ENCODE peak calls at places on chromosomes 3 and 15, in four cellular contexts. One of them, this sample, is unnamed.

GRCh38 chr3:138349926-138350665 is 1.7 kb downstream of the MRAS start:
- DNase-seq in tibial nerve: no peak
- DNase-seq in CD8-positive, alpha-beta memory T cell: no peak
- DNase-seq in cardiac muscle cell: no peak
- DNase-seq in this sample: no peak

GRCh38 chr3:135576786-135577185 is 388.7 kb upstream of the PPP2R3A start:
- DNase-seq in CD8-positive, alpha-beta memory T cell: no peak
- DNase-seq in cardiac muscle cell: no peak
- DNase-seq in tibial nerve: no peak
- DNase-seq in this sample: no peak

GRCh38 chr3:192821161-192821560 is 93.8 kb upstream of the FGF12 start:
- DNase-seq in tibial nerve: no peak
- DNase-seq in cardiac muscle cell: no peak
- DNase-seq in CD8-positive, alpha-beta memory T cell: no peak
- DNase-seq in this sample: no peak

GRCh38 chr15:47993051-47993450 is 127.7 kb upstream of the SLC24A5 start:
- DNase-seq in cardiac muscle cell: no peak
- DNase-seq in tibial nerve: no peak
- DNase-seq in CD8-positive, alpha-beta memory T cell: no peak
- DNase-seq in this sample: no peak

GRCh38 chr3:107962946-107963345 is 127.9 kb downstream of the CD47 start:
- DNase-seq in tibial nerve: no peak
- DNase-seq in CD8-positive, alpha-beta memory T cell: no peak
- DNase-seq in cardiac muscle cell: no peak
- DNase-seq in this sample: no peak

GRCh38 chr3:25463850-25464418 is 35.9 kb downstream of the RARB start:
- DNase-seq in cardiac muscle cell: no peak
- DNase-seq in CD8-positive, alpha-beta memory T cell: no peak
- DNase-seq in tibial nerve: no peak
- DNase-seq in this sample: no peak

GRCh38 chr15:81170504-81170903 is 26.2 kb upstream of the IL16 start:
- DNase-seq in cardiac muscle cell: no peak
- DNase-seq in CD8-positive, alpha-beta memory T cell: no peak
- DNase-seq in tibial nerve: no peak
- DNase-seq in this sample: no peak

GRCh38 chr15:33737687-33738606 is 230.3 kb upstream of the CHRM5 start:
- DNase-seq in cardiac muscle cell: peak; percentile 62
- DNase-seq in tibial nerve: peak; percentile 54
- DNase-seq in CD8-positive, alpha-beta memory T cell: no peak
- DNase-seq in this sample: no peak

GRCh38 chr3:46849098-46849631 is 14.1 kb downstream of the MYL3 start:
- DNase-seq in CD8-positive, alpha-beta memory T cell: no peak
- DNase-seq in tibial nerve: no peak
- DNase-seq in cardiac muscle cell: no peak
- DNase-seq in this sample: no peak

GRCh38 chr15:78071378-78071777 is 6.1 kb downstream of the TBC1D2B start:
- DNase-seq in CD8-positive, alpha-beta memory T cell: no peak
- DNase-seq in cardiac muscle cell: no peak
- DNase-seq in tibial nerve: no peak
- DNase-seq in this sample: peak; percentile 1

GRCh38 chr3:161560006-161560637 is 63.5 kb downstream of the OTOL1 start:
- DNase-seq in CD8-positive, alpha-beta memory T cell: no peak
- DNase-seq in tibial nerve: peak; percentile 38
- DNase-seq in cardiac muscle cell: peak; percentile 78
- DNase-seq in this sample: no peak

GRCh38 chr15:95590533-95591044 is 739.9 kb upstream of the NR2F2 start:
- DNase-seq in tibial nerve: no peak
- DNase-seq in CD8-positive, alpha-beta memory T cell: no peak
- DNase-seq in cardiac muscle cell: no peak
- DNase-seq in this sample: no peak

GRCh38 chr3:183460059-183461052 is 31.9 kb upstream of the MCF2L2 start:
- DNase-seq in tibial nerve: no peak
- DNase-seq in CD8-positive, alpha-beta memory T cell: no peak
- DNase-seq in cardiac muscle cell: no peak
- DNase-seq in this sample: no peak
- H3K4me3 ChIP-seq in tibial nerve: no peak overlapping the region
- H3K4me3 ChIP-seq in CD8-positive, alpha-beta memory T cell: no peak overlapping the region
- H3K4me3 ChIP-seq in cardiac muscle cell: no peak overlapping the region
- H3K4me3 ChIP-seq in this sample: no peak overlapping the region

GRCh38 chr3:155741081-155741480 is 3.8 kb downstream of the PLCH1 start:
- DNase-seq in CD8-positive, alpha-beta memory T cell: no peak
- DNase-seq in tibial nerve: no peak
- DNase-seq in cardiac muscle cell: no peak
- DNase-seq in this sample: no peak

GRCh38 chr3:155741598-155741997 is 3.3 kb downstream of the PLCH1 start:
- DNase-seq in cardiac muscle cell: no peak
- DNase-seq in CD8-positive, alpha-beta memory T cell: no peak
- DNase-seq in tibial nerve: no peak
- DNase-seq in this sample: no peak

GRCh38 chr3:155738580-155739076 is 6.2 kb downstream of the PLCH1 start:
- DNase-seq in CD8-positive, alpha-beta memory T cell: no peak
- DNase-seq in cardiac muscle cell: no peak
- DNase-seq in tibial nerve: no peak
- DNase-seq in this sample: no peak

GRCh38 chr3:155737844-155738460 is 6.9 kb downstream of the PLCH1 start:
- DNase-seq in tibial nerve: no peak
- DNase-seq in cardiac muscle cell: peak; percentile 86
- DNase-seq in CD8-positive, alpha-beta memory T cell: no peak
- DNase-seq in this sample: no peak

DNA sequence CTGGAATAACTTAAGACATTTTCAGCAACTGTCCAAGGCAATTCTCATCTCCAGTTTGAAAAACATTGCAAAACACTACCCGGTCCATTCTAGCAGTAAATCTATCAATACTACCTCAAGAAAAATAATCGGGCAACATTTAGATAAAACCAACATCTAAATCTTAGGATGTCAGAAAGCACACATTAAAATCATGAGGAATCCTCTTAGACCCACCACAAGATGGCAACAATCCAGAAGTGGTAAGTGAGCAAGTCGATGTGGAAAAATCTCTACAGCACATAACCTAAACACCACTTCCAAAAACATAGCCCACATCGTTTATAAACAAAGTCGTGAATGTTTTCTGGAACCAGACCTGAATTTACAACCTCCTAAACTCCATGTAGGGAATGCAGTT is 5.7 kb downstream of the PLCH1 start:
- DNase-seq in tibial nerve: no peak
- DNase-seq in cardiac muscle cell: no peak
- DNase-seq in CD8-positive, alpha-beta memory T cell: no peak
- DNase-seq in this sample: no peak
- H3K4me3 ChIP-seq in tibial nerve: no peak overlapping the region
- H3K4me3 ChIP-seq in cardiac muscle cell: no peak overlapping the region
- H3K4me3 ChIP-seq in CD8-positive, alpha-beta memory T cell: no peak overlapping the region
- H3K4me3 ChIP-seq in this sample: no peak overlapping the region

DNA sequence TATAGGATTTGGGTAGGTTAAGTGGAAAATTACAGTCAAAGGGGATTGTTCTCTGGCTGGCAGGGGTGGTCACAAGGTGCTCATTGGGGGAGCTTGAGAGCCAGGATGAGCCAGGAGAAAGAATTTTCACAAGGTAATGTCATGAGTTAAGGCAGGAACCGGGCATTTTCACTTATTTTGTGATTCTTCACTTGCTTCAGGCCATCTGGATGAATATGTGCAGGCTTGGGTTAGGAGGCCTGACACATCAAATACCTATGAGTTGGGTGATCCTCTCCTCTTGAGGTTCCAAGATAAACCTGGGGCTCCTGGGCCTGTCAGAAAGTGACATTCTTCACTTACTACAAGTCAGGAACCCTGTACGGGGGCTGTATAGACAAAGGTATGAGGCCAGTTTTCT is 68.7 kb downstream of the CD200 start:
- DNase-seq in CD8-positive, alpha-beta memory T cell: no peak
- DNase-seq in tibial nerve: no peak
- DNase-seq in cardiac muscle cell: no peak
- DNase-seq in this sample: no peak
- H3K4me3 ChIP-seq in CD8-positive, alpha-beta memory T cell: no peak overlapping the region
- H3K4me3 ChIP-seq in tibial nerve: no peak overlapping the region
- H3K4me3 ChIP-seq in cardiac muscle cell: no peak overlapping the region
- H3K4me3 ChIP-seq in this sample: no peak overlapping the region

DNA sequence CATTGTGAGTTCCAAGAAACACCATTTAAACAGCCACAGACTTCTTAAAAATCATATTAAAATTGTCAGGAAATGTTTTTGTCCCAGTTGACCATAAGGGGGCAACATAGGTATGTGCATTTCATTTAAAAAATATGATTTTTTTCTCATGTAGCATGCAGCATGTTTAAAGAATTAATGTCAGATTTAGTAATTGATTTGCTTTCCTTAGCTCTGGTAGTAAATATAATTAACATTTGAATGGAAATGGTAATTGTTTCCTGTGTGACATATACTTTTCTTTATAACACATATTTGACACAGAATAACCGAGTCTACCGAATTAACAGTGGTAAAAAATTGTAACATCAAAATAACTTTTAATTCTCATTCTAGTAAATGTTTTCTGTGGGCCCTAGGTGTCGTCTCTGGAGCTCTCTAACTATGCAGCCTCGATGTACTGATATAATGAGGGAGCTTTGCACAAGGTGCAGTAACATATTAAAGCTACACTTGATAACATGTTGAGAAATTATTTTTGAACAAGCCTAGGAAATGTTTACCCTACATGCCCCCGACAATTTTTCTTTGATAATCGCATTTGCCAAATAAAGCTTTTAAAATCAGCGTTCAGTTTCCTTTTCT is 34.9 kb downstream of the NXPE3 start:
- DNase-seq in cardiac muscle cell: no peak
- DNase-seq in tibial nerve: no peak
- DNase-seq in CD8-positive, alpha-beta memory T cell: no peak
- DNase-seq in this sample: no peak
- H3K4me3 ChIP-seq in cardiac muscle cell: no peak overlapping the region
- H3K4me3 ChIP-seq in tibial nerve: no peak overlapping the region
- H3K4me3 ChIP-seq in CD8-positive, alpha-beta memory T cell: no peak overlapping the region
- H3K4me3 ChIP-seq in this sample: no peak overlapping the region

GRCh38 chr15:60842694-60843093 is 363.8 kb upstream of the ICE2 start:
- DNase-seq in CD8-positive, alpha-beta memory T cell: no peak
- DNase-seq in cardiac muscle cell: no peak
- DNase-seq in tibial nerve: no peak
- DNase-seq in this sample: no peak
- H3K4me3 ChIP-seq in CD8-positive, alpha-beta memory T cell: peak overlapping the region; percentile 54
- H3K4me3 ChIP-seq in cardiac muscle cell: no peak overlapping the region
- H3K4me3 ChIP-seq in tibial nerve: no peak overlapping the region
- H3K4me3 ChIP-seq in this sample: no peak overlapping the region

GRCh38 chr3:184380627-184381260 is 890 bp downstream of the CHRD start:
- DNase-seq in cardiac muscle cell: peak; percentile 24
- DNase-seq in tibial nerve: no peak
- DNase-seq in CD8-positive, alpha-beta memory T cell: no peak
- DNase-seq in this sample: no peak
- H3K4me3 ChIP-seq in cardiac muscle cell: peak overlapping the region; percentile 61
- H3K4me3 ChIP-seq in tibial nerve: peak overlapping the region; percentile 45
- H3K4me3 ChIP-seq in CD8-positive, alpha-beta memory T cell: peak overlapping the region; percentile 51
- H3K4me3 ChIP-seq in this sample: peak overlapping the region; percentile 58

This sample was measured in tibial artery.